ENCODE peak calls at places on chromosomes 11 and 22, in five cellular contexts. C is stomach; X is mammary epithelial cell; B is lung; T is CD4-positive, alpha-beta T cell. K is an unnamed sample.

GRCh38 chr11:117183724-117184349 is 5.3 kb downstream of the SIDT2 start:
- DNase-seq in C (peak), X (no peak), B (peak), T (no peak), K (peak)

GRCh38 chr22:18079706-18080230 is 2.0 kb downstream of the PEX26 start:
- DNase-seq in C (no peak), X (no peak), B (no peak), T (no peak), K (no peak)

GRCh38 chr11:123587044-123587443 is 67.4 kb downstream of the SCN3B start:
- DNase-seq in C (no peak), X (no peak), B (no peak), T (no peak), K (no peak)

GRCh38 chr11:8110396-8110795 is 29.4 kb downstream of the TUB start:
- DNase-seq in C (no peak), X (no peak), B (no peak), T (no peak), K (no peak)

GRCh38 chr11:13152736-13153541 is 124.7 kb upstream of the BMAL1 start:
- DNase-seq in C (no peak), X (no peak), B (no peak), T (no peak), K (no peak)

GRCh38 chr22:39825661-39826102 is 67.9 kb downstream of the ENTHD1 start:
- DNase-seq in C (no peak), X (no peak), B (no peak), T (no peak), K (no peak)

GRCh38 chr22:50173983-50174355 is 3.4 kb downstream of the PANX2 start:
- DNase-seq in C (no peak), X (no peak), B (no peak), T (no peak), K (no peak)

GRCh38 chr22:19886605-19887250 is 32.1 kb upstream of the GNB1L start:
- DNase-seq in C (no peak), X (peak), B (no peak), T (peak), K (no peak)

GRCh38 chr22:23086787-23087186 is 16.5 kb downstream of the GNAZ start:
- DNase-seq in C (no peak), X (no peak), B (no peak), T (no peak), K (no peak)

GRCh38 chr11:47148903-47149535 is 27.7 kb downstream of the ARFGAP2 start:
- DNase-seq in C (peak), X (no peak), B (no peak), T (no peak), K (no peak)

GRCh38 chr11:28674432-28675076 is 566.4 kb downstream of the METTL15 start:
- DNase-seq in C (no peak), X (no peak), B (no peak), T (no peak), K (no peak)

GRCh38 chr11:6611092-6612007 is 666 bp downstream of the TAF10 start:
- DNase-seq in C (no peak), X (peak), B (peak), T (no peak), K (no peak)

GRCh38 chr11:115238086-115238485 is 266.1 kb downstream of the CADM1 start:
- DNase-seq in C (no peak), X (no peak), B (no peak), T (no peak), K (no peak)

GRCh38 chr11:87466228-87466627 is 428.5 kb downstream of the TMEM135 start:
- DNase-seq in C (no peak), X (no peak), B (peak), T (no peak), K (no peak)